ENCODE peak calls at places on chromosomes 6 and 20, in ten cellular contexts. U is neural progenitor cell, Z is tibial artery, L is psoas muscle, X is stomach, R is adrenal gland, Q is IMR-90, B is HCT116, T is body of pancreas, W is ascending aorta. G is an unnamed sample.

GRCh38 chr20:57531986-57532566 is 7.1 kb upstream of the CTCFL start:
- DNase-seq in B (no peak), Z (no peak), X (no peak), U (no peak), T (no peak), L (no peak), Q (no peak), W (no peak), R (no peak), G (no peak)

GRCh38 chr6:155340464-155341129 is 26.3 kb upstream of the TFB1M start:
- DNase-seq in L (no peak), U (peak; percentile 61), W (no peak), X (no peak), T (no peak), R (no peak), Q (peak; percentile 61), B (peak; percentile 16), Z (no peak), G (peak; percentile 22)

GRCh38 chr20:22652685-22653568 is 68.6 kb upstream of the FOXA2 start:
- DNase-seq in Z (no peak), W (no peak), T (no peak), Q (no peak), X (no peak), U (peak; percentile 43), L (no peak), R (no peak), B (no peak), G (no peak)

GRCh38 chr6:119742188-119742803 is 392.7 kb upstream of the MAN1A1 start:
- DNase-seq in T (peak; percentile 75), R (peak; percentile 62), Z (peak; percentile 81), X (peak; percentile 67), Q (peak; percentile 24), W (peak; percentile 69), U (peak; percentile 84), L (peak; percentile 43), B (peak; percentile 53), G (peak; percentile 77)

GRCh38 chr6:106085687-106085983 is 501 bp upstream of the PRDM1 start:
- DNase-seq in Z (no peak), B (no peak), U (no peak), R (no peak), X (no peak), Q (no peak), L (no peak), W (no peak), T (no peak), G (no peak)

GRCh38 chr6:15512126-15512525 is 150.7 kb downstream of the DTNBP1 start:
- DNase-seq in R (no peak), Z (no peak), U (peak; percentile 50), T (no peak), B (no peak), Q (no peak), W (no peak), X (no peak), L (no peak), G (peak; percentile 60)

GRCh38 chr6:43120101-43120730 is 44.1 kb downstream of the PTK7 start:
- DNase-seq in Z (no peak), R (no peak), Q (no peak), U (no peak), L (no peak), B (no peak), X (no peak), T (no peak), W (no peak), G (no peak)

GRCh38 chr6:136226674-136227377 is 23.3 kb downstream of the MTFR2 start:
- DNase-seq in X (no peak), W (no peak), T (no peak), L (no peak), B (no peak), Z (no peak), R (no peak), U (no peak), Q (peak; percentile 74), G (no peak)

GRCh38 chr6:79408598-79408997 is 128.6 kb downstream of the LCA5 start:
- DNase-seq in W (no peak), Z (no peak), T (no peak), R (no peak), B (no peak), X (no peak), L (no peak), Q (no peak), U (no peak), G (no peak)

GRCh38 chr20:9021699-9022098 is 47.2 kb upstream of the PLCB4 start:
- DNase-seq in Q (peak; percentile 16), B (no peak), L (no peak), U (no peak), W (no peak), Z (no peak), R (no peak), T (no peak), X (no peak), G (no peak)

GRCh38 chr20:31572042-31572700 is 32.9 kb upstream of the ID1 start:
- DNase-seq in L (no peak), Z (no peak), W (no peak), R (no peak), X (no peak), T (no peak), Q (no peak), U (no peak), B (no peak), G (no peak)

GRCh38 chr6:148817689-148818088 is 70.9 kb downstream of the UST start:
- DNase-seq in L (no peak), Q (no peak), W (no peak), R (no peak), B (no peak), Z (no peak), U (no peak), X (no peak), T (no peak), G (no peak)

GRCh38 chr20:59723607-59724456 is 119.5 kb downstream of the PHACTR3 start:
- DNase-seq in X (no peak), Z (no peak), R (no peak), T (no peak), U (no peak), Q (no peak), W (peak; percentile 35), L (no peak), B (no peak), G (no peak)

GRCh38 chr6:21933351-21933750 is 339.8 kb downstream of the SOX4 start:
- DNase-seq in Z (no peak), X (no peak), Q (no peak), W (no peak), T (no peak), B (no peak), U (no peak), R (no peak), L (no peak), G (no peak)
- H3K9me3 ChIP-seq in Z (no peaks in the 10 kb centered on the region), X (no peaks in the 10 kb centered on the region), Q (peaks cover 1% of the 10 kb centered on the region), W (no peaks in the 10 kb centered on the region), T (no peaks in the 10 kb centered on the region), B (no peaks in the 10 kb centered on the region), U (no peaks in the 10 kb centered on the region), R (no peaks in the 10 kb centered on the region), L (no peaks in the 10 kb centered on the region), G (no peaks in the 10 kb centered on the region)

GRCh38 chr20:63950701-63951397 is 5.4 kb downstream of the UCKL1 start:
- DNase-seq in R (peak; percentile 42), T (no peak), U (no peak), X (no peak), Q (no peak), Z (no peak), L (no peak), B (no peak), W (no peak), G (no peak)

GRCh38 chr20:63952769-63953168 is 3.4 kb downstream of the UCKL1 start:
- DNase-seq in L (no peak), B (no peak), Z (no peak), W (no peak), T (no peak), U (no peak), R (no peak), X (no peak), Q (no peak), G (no peak)

GRCh38 chr20:63952210-63952535 is 4.0 kb downstream of the UCKL1 start:
- DNase-seq in B (no peak), U (no peak), W (no peak), L (no peak), X (no peak), T (no peak), Q (no peak), R (no peak), Z (no peak), G (no peak)

GRCh38 chr20:63953764-63954429 is 2.3 kb downstream of the UCKL1 start:
- DNase-seq in B (no peak), L (no peak), X (no peak), U (no peak), Z (no peak), T (no peak), W (no peak), Q (no peak), R (no peak), G (no peak)

GRCh38 chr20:63951398-63952209 is 4.6 kb downstream of the UCKL1 start:
- DNase-seq in Q (no peak), B (no peak), L (no peak), W (no peak), T (no peak), R (peak; percentile 54), U (no peak), X (no peak), Z (no peak), G (no peak)
- H3K4me1 ChIP-seq in Q (peaks cover 42% of the 10 kb centered on the region), B (peaks cover 14% of the 10 kb centered on the region), L (peaks cover 83% of the 10 kb centered on the region), W (peaks cover 58% of the 10 kb centered on the region), T (peaks cover 86% of the 10 kb centered on the region), R (peaks cover 54% of the 10 kb centered on the region), U (peaks cover 18% of the 10 kb centered on the region), X (peaks cover 91% of the 10 kb centered on the region), Z (no peaks in the 10 kb centered on the region), G (peaks cover 21% of the 10 kb centered on the region)

DNA sequence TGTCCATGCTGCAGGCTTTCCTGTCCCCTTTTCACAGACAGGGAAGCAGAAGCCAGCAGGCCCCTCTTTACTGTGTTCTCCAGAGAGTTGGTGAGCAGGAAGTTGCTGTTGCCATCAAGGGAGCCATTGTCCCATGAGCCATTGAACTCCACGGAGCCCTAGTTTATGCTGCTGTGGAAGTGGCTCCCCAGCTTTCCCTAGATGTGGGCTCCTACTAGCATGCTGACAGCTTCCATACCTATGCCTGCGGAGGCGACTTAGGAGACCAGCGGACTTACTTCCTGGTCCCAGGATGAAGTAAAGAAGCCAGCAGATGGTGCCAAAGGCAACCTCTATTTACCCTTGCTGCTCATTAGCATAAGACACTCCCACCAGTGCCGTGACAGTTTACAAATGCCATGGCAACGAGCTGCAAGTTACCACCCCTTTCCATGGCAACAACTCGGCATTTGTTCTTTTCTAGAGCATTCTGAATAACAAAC is 30.8 kb upstream of the FKBP1A start:
- DNase-seq in B (peak; percentile 67), U (peak; percentile 89), L (no peak), W (no peak), T (peak; percentile 85), R (no peak), Z (no peak), X (peak; percentile 77), Q (peak; percentile 69), G (peak; percentile 42)
- TF ChIP-seq CTCF in B (no peak), U (peak; percentile 54), L (no peak), W (no peak), T (no peak), R (no peak), Z (no peak), X (no peak), Q (peak; percentile 23), G (peak; percentile 24)

DNA sequence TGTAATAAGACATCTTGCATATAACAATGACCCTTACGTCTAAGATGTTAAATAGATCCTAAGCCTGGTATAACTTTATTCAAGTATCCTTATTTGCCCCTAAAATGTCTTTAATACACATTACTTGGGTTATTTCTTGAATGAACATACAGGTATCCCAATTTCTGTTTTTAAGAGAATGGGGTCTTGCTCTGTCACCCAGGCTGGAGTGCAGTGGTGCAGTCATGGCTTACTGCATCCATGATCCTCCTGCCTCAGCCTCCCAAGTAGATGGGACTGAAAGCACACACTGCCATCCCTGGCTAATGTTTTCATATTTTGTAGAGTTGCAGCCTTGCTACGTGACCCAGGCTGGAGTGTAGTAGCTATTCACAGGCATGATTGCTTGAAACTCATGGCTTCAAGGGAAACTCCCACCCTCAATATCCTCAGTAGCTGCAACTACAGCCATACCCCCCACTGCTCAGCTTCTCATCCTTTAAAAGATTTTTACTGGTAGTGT is 10.4 kb upstream of the ZNFX1 start:
- DNase-seq in Z (no peak), U (no peak), T (no peak), R (no peak), B (no peak), W (no peak), L (no peak), Q (no peak), X (no peak), G (no peak)
- H3K9me3 ChIP-seq in Z (no peaks in the 10 kb centered on the region), U (no peaks in the 10 kb centered on the region), T (no peaks in the 10 kb centered on the region), R (peaks cover 13% of the 10 kb centered on the region), B (no peaks in the 10 kb centered on the region), W (peaks cover 30% of the 10 kb centered on the region), L (peaks cover 15% of the 10 kb centered on the region), Q (peaks cover 15% of the 10 kb centered on the region), X (peaks cover 20% of the 10 kb centered on the region), G (no peaks in the 10 kb centered on the region)